ENCODE peak calls at places on chromosomes 3 and 15, in five cellular contexts. B, R, X, Z and V are unnamed samples.

GRCh38 chr3:129626744-129627349 is 20.4 kb upstream of the PLXND1 start:
- DNase-seq in Z (peak; percentile 93), B (peak; percentile 70), X (peak; percentile 95), R (peak; percentile 70), V (peak; percentile 77)

GRCh38 chr3:65371053-65371452 is 667.7 kb downstream of the MAGI1 start:
- DNase-seq in Z (no peak), B (no peak), X (no peak), R (peak; percentile 2), V (no peak)

GRCh38 chr3:179652467-179653105 is at the start of gene USP13:
- DNase-seq in Z (peak; percentile 58), B (peak; percentile 73), X (peak; percentile 86), R (peak; percentile 82), V (peak; percentile 87)

GRCh38 chr3:161991901-161992300 is 495.3 kb downstream of the OTOL1 start:
- DNase-seq in B (no peak), Z (no peak), R (no peak), X (no peak), V (no peak)

GRCh38 chr3:61371123-61371522 is 119.9 kb upstream of the FHIT start:
- DNase-seq in Z (no peak), B (peak; percentile 6), R (no peak), X (peak; percentile 56), V (peak; percentile 17)

GRCh38 chr3:87900061-87900460 is 158.7 kb downstream of the CGGBP1 start:
- DNase-seq in X (peak; percentile 53), R (no peak), Z (no peak), B (no peak), V (peak; percentile 0)

GRCh38 chr3:9552252-9552999 is 1.2 kb downstream of the LHFPL4 start:
- DNase-seq in B (peak; percentile 44), R (peak; percentile 54), Z (peak; percentile 38), X (peak; percentile 94), V (peak; percentile 45)

GRCh38 chr3:196287066-196287404 is 491 bp downstream of the PCYT1A start:
- DNase-seq in Z (peak; percentile 30), R (peak; percentile 39), B (no peak), X (peak; percentile 45), V (peak; percentile 23)

GRCh38 chr15:70065006-70065722 is 32.6 kb downstream of the TLE3 start:
- DNase-seq in Z (peak; percentile 56), X (no peak), B (no peak), R (no peak), V (no peak)

GRCh38 chr3:44234674-44235268 is 6.9 kb upstream of the TOPAZ1 start:
- DNase-seq in R (no peak), Z (no peak), B (no peak), X (no peak), V (no peak)

GRCh38 chr15:78937132-78937739 is 7.6 kb downstream of the CTSH start:
- DNase-seq in Z (no peak), R (peak; percentile 82), B (no peak), X (no peak), V (peak; percentile 44)

GRCh38 chr15:96369351-96369750 is 38.9 kb downstream of the NR2F2 start:
- DNase-seq in B (no peak), Z (no peak), X (no peak), R (no peak), V (no peak)

GRCh38 chr15:96365781-96366525 is 35.5 kb downstream of the NR2F2 start:
- DNase-seq in Z (no peak), X (peak; percentile 79), B (no peak), R (no peak), V (no peak)

GRCh38 chr15:96366526-96366877 is 36.0 kb downstream of the NR2F2 start:
- DNase-seq in R (no peak), Z (no peak), B (no peak), X (peak; percentile 60), V (no peak)

GRCh38 chr15:96369825-96370621 is 39.5 kb downstream of the NR2F2 start:
- DNase-seq in Z (no peak), B (no peak), R (no peak), X (peak; percentile 73), V (no peak)

DNA sequence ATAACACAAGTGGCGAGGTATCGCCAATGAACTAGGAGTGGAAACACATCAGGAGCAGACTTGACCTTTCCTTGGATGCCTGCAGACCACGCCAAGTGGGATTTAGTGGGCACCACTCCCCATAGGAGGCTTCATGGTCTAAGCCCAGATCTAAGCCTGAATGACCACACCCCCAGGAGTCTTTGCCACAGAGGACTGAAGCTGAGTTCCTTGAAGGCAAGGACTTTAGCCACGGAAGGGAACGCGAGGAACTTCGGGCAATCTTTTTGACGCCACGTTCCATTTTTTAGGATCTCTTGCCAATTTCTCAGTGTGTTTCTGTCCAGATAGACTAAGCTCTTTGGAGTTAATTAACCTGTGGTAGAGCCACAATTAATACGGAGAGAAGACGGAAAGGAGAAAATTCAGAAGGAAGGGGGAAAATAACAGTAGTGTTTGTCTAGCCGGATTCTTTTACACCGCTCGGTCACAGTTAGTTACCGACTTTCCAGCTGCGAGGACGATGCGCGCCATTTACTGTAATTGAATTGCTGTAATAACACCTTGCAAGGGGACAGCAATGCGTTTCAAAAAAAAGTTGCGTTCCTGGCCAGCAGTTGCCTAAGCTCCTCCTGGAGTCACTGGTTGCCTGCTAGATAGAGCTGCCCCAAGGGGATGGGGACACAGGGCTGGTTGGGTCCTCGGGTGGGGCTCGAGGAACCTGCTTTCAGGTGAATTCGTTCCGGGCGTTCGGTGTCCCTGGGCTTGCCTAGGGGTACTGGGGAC is 37.1 kb downstream of the NR2F2 start:
- DNase-seq in B (no peak), Z (no peak), R (no peak), X (peak; percentile 65), V (no peak)
- H3K4me3 ChIP-seq in B (no peak overlapping the region), Z (no peak overlapping the region), R (peak overlapping the region; percentile 10), X (peak overlapping the region; percentile 46), V (no peak overlapping the region)

GRCh38 chr3:115169808-115170207 is 22.7 kb upstream of the ZBTB20 start:
- DNase-seq in Z (no peak), X (no peak), R (peak; percentile 26), B (no peak), V (no peak)
- TF ChIP-seq CTCF in Z (no peak), X (no peak), R (peak; percentile 17), B (no peak), V (peak; percentile 16)

DNA sequence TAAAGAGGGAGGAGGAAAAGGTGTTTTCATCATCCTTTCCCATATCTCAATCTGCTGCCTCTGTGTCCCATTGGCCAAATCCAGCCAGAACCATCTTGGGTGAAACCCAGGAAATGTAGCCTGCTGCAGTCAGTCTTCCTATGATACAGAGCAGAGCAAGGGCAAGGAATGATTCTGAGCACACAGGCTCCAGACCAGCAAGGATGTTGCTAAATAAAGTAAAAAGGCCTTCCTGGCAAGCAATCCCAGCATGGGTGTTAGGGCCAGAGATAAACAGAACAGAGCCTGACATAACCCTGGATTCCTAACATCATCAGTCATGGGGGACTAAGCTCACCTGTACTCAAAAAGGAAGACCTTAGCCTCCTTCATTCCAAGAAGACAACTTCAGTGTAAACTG is 90.7 kb upstream of the AGTR1 start:
- DNase-seq in Z (no peak), B (no peak), X (no peak), R (peak; percentile 52), V (peak; percentile 6)
- H3K4me3 ChIP-seq in Z (no peak overlapping the region), B (no peak overlapping the region), X (no peak overlapping the region), R (no peak overlapping the region), V (no peak overlapping the region)

DNA sequence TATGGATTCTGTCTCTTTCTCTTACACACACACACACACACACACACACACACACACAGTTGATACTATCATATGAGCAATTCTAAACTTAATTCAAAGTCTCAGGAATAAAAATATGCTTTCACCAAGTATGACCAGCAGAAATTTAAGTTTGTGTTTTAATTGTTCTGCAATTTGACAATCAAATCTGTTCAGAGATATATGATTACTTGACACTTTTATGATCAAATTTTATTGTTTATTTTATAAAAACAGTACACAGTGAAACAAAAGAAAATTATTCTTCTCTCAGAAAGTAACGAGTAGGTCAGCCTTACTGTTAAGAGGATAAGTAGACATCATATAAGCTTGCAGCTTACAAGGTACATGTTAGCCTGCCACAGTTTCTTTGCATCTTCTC is 114.3 kb downstream of the NEK10 start:
- DNase-seq in X (no peak), Z (no peak), R (no peak), B (no peak), V (no peak)
- TF ChIP-seq CTCF in X (no peak), Z (no peak), R (no peak), B (no peak), V (no peak)

DNA sequence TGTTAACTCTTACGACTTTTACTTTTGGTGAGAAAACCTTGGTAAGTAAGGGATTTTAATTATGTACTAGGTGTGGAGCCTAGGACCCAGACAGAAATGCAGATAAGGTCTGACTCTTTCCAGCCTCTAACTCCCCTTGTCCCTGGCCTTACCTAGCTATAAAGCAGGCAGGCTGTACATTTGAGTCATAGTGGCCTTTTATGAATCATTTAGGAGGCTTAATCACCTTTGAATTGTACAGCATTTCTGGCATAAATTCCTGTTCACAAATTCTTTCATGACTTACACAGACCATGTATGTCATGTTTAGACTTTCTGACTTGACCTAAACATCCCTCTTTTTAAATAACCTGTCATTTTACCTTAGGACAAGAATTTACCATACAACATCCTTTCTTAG is 47.4 kb downstream of the CHCHD4 start:
- DNase-seq in Z (no peak), X (no peak), B (no peak), R (no peak), V (no peak)
- H3K4me3 ChIP-seq in Z (no peak overlapping the region), X (no peak overlapping the region), B (no peak overlapping the region), R (no peak overlapping the region), V (no peak overlapping the region)